ENCODE peak calls at places on chromosomes 16 and 17, in six cellular contexts. One of them, this sample, is unnamed.

GRCh38 chr17:49012893-49013255 is 15.7 kb downstream of the IGF2BP1 start:
- DNase-seq in SK-N-SH: no peak
- DNase-seq in transverse colon: no peak
- DNase-seq in spleen: no peak
- DNase-seq in Panc1: no peak
- DNase-seq in sigmoid colon: no peak
- DNase-seq in this sample: no peak

GRCh38 chr16:51710930-51711563 is 560.0 kb upstream of the SALL1 start:
- DNase-seq in transverse colon: no peak
- DNase-seq in SK-N-SH: no peak
- DNase-seq in spleen: no peak
- DNase-seq in Panc1: no peak
- DNase-seq in sigmoid colon: no peak
- DNase-seq in this sample: no peak

GRCh38 chr17:45311762-45312476 is 4.9 kb downstream of the MAP3K14 start:
- DNase-seq in Panc1: no peak
- DNase-seq in SK-N-SH: peak
- DNase-seq in sigmoid colon: peak
- DNase-seq in transverse colon: peak
- DNase-seq in spleen: peak
- DNase-seq in this sample: no peak

GRCh38 chr17:67126983-67127382 is 82.6 kb downstream of the CACNG1 start:
- DNase-seq in Panc1: no peak
- DNase-seq in SK-N-SH: no peak
- DNase-seq in transverse colon: no peak
- DNase-seq in spleen: no peak
- DNase-seq in sigmoid colon: no peak
- DNase-seq in this sample: peak

GRCh38 chr17:58249270-58250133 is 11.1 kb downstream of the LPO start:
- DNase-seq in spleen: peak
- DNase-seq in transverse colon: peak
- DNase-seq in sigmoid colon: peak
- DNase-seq in SK-N-SH: peak
- DNase-seq in Panc1: peak
- DNase-seq in this sample: peak

GRCh38 chr16:3401719-3402397 is 843 bp downstream of the ZNF174 start:
- DNase-seq in SK-N-SH: peak
- DNase-seq in transverse colon: no peak
- DNase-seq in sigmoid colon: no peak
- DNase-seq in Panc1: no peak
- DNase-seq in spleen: peak
- DNase-seq in this sample: no peak

GRCh38 chr17:58556833-58557250 is 42.4 kb upstream of the MTMR4 start:
- DNase-seq in sigmoid colon: no peak
- DNase-seq in spleen: no peak
- DNase-seq in Panc1: no peak
- DNase-seq in transverse colon: no peak
- DNase-seq in SK-N-SH: no peak
- DNase-seq in this sample: no peak

GRCh38 chr16:31052131-31052530 is 18.8 kb downstream of the STX4 start:
- DNase-seq in transverse colon: peak
- DNase-seq in SK-N-SH: no peak
- DNase-seq in spleen: no peak
- DNase-seq in sigmoid colon: no peak
- DNase-seq in Panc1: peak
- DNase-seq in this sample: no peak

GRCh38 chr17:55266051-55266957 is 1.5 kb downstream of the HLF start:
- DNase-seq in SK-N-SH: peak
- DNase-seq in spleen: peak
- DNase-seq in transverse colon: no peak
- DNase-seq in sigmoid colon: peak
- DNase-seq in Panc1: no peak
- DNase-seq in this sample: no peak

GRCh38 chr17:75273968-75274708 is 3.1 kb upstream of the MIF4GD start:
- DNase-seq in sigmoid colon: no peak
- DNase-seq in transverse colon: no peak
- DNase-seq in Panc1: no peak
- DNase-seq in SK-N-SH: peak
- DNase-seq in spleen: peak
- DNase-seq in this sample: peak

GRCh38 chr16:84207869-84208268 is 16.9 kb downstream of the ADAD2 start:
- DNase-seq in sigmoid colon: no peak
- DNase-seq in transverse colon: no peak
- DNase-seq in Panc1: no peak
- DNase-seq in spleen: no peak
- DNase-seq in SK-N-SH: no peak
- DNase-seq in this sample: no peak

GRCh38 chr17:72171703-72172670 is 51.2 kb downstream of the SOX9 start:
- DNase-seq in Panc1: no peak
- DNase-seq in spleen: no peak
- DNase-seq in sigmoid colon: no peak
- DNase-seq in transverse colon: no peak
- DNase-seq in SK-N-SH: no peak
- DNase-seq in this sample: no peak

GRCh38 chr16:87068751-87069150 is 248.4 kb downstream of the C16orf95 start:
- DNase-seq in sigmoid colon: peak
- DNase-seq in Panc1: no peak
- DNase-seq in SK-N-SH: no peak
- DNase-seq in transverse colon: no peak
- DNase-seq in spleen: no peak
- DNase-seq in this sample: no peak

GRCh38 chr17:1965556-1966273 is 59.4 kb downstream of the RTN4RL1 start:
- DNase-seq in transverse colon: no peak
- DNase-seq in sigmoid colon: no peak
- DNase-seq in spleen: no peak
- DNase-seq in Panc1: no peak
- DNase-seq in SK-N-SH: no peak
- DNase-seq in this sample: no peak

GRCh38 chr16:14377326-14377725 is 252.7 kb downstream of the PARN start:
- DNase-seq in SK-N-SH: no peak
- DNase-seq in Panc1: no peak
- DNase-seq in spleen: no peak
- DNase-seq in transverse colon: no peak
- DNase-seq in sigmoid colon: no peak
- DNase-seq in this sample: no peak

GRCh38 chr17:75514299-75515228 is 773 bp downstream of the CASKIN2 start:
- DNase-seq in SK-N-SH: peak
- DNase-seq in Panc1: no peak
- DNase-seq in sigmoid colon: no peak
- DNase-seq in spleen: peak
- DNase-seq in transverse colon: peak
- DNase-seq in this sample: no peak

GRCh38 chr16:83453977-83454376 is 353.8 kb upstream of the HSBP1 start:
- DNase-seq in Panc1: no peak
- DNase-seq in sigmoid colon: no peak
- DNase-seq in spleen: no peak
- DNase-seq in SK-N-SH: no peak
- DNase-seq in transverse colon: no peak
- DNase-seq in this sample: no peak

GRCh38 chr16:180101-180920 is at the start of gene HBQ1:
- DNase-seq in sigmoid colon: no peak
- DNase-seq in SK-N-SH: peak
- DNase-seq in spleen: no peak
- DNase-seq in Panc1: no peak
- DNase-seq in transverse colon: no peak
- DNase-seq in this sample: no peak
- H3K4me3 ChIP-seq in sigmoid colon: no peak
- H3K4me3 ChIP-seq in SK-N-SH: peak
- H3K4me3 ChIP-seq in spleen: peak
- H3K4me3 ChIP-seq in Panc1: peak
- H3K4me3 ChIP-seq in transverse colon: no peak
- H3K4me3 ChIP-seq in this sample: peak

DNA sequence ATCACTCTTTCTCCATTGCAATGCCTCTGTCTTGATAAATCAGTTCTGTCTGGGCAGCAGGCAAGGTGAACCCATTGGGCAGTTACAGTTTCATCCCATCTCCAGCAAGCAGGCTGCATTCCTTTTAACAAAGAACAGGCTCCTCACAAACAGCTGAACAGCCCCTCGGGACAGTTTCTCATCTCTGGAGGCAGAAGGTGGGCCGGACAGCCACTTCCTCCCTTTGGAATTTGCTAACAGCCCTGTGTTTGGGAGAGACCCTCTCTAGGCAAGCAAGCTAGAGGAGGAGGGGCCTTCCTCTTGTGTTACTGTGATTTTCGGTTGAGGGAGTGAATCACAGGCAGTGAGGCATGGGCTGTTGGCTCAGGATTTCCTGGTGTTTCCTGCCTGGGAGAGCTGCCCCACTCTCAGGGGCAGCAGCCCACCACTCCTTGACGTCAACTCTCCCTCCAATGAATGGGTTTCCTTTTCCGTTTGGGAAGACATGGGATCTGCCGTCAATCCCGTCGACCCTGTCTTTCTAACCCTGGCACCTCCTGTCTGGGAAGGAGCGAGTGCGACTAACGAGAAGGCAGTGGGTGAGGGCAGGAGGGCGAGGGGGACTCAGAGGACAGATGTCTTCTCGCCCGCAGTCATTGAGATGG is 3.7 kb upstream of the PGS1 start:
- DNase-seq in spleen: no peak
- DNase-seq in transverse colon: no peak
- DNase-seq in SK-N-SH: no peak
- DNase-seq in sigmoid colon: no peak
- DNase-seq in Panc1: no peak
- DNase-seq in this sample: no peak
- TF ChIP-seq POLR2AphosphoS5 in spleen: peak
- TF ChIP-seq POLR2AphosphoS5 in transverse colon: no peak
- TF ChIP-seq POLR2AphosphoS5 in SK-N-SH: no peak
- TF ChIP-seq POLR2AphosphoS5 in sigmoid colon: no peak
- TF ChIP-seq POLR2AphosphoS5 in Panc1: no peak
- TF ChIP-seq POLR2AphosphoS5 in this sample: no peak

GRCh38 chr16:15960124-15960971 is 10.9 kb downstream of the ABCC1 start:
- DNase-seq in Panc1: no peak
- DNase-seq in transverse colon: no peak
- DNase-seq in SK-N-SH: no peak
- DNase-seq in sigmoid colon: no peak
- DNase-seq in spleen: no peak
- DNase-seq in this sample: no peak

GRCh38 chr16:15963307-15963910 is 14.0 kb downstream of the ABCC1 start:
- DNase-seq in Panc1: no peak
- DNase-seq in transverse colon: no peak
- DNase-seq in spleen: no peak
- DNase-seq in SK-N-SH: no peak
- DNase-seq in sigmoid colon: no peak
- DNase-seq in this sample: no peak

GRCh38 chr16:15961557-15962205 is 12.3 kb downstream of the ABCC1 start:
- DNase-seq in SK-N-SH: no peak
- DNase-seq in Panc1: no peak
- DNase-seq in transverse colon: no peak
- DNase-seq in spleen: no peak
- DNase-seq in sigmoid colon: no peak
- DNase-seq in this sample: no peak

GRCh38 chr16:15958703-15959348 is 9.4 kb downstream of the ABCC1 start:
- DNase-seq in transverse colon: no peak
- DNase-seq in sigmoid colon: no peak
- DNase-seq in SK-N-SH: no peak
- DNase-seq in Panc1: no peak
- DNase-seq in spleen: no peak
- DNase-seq in this sample: no peak

DNA sequence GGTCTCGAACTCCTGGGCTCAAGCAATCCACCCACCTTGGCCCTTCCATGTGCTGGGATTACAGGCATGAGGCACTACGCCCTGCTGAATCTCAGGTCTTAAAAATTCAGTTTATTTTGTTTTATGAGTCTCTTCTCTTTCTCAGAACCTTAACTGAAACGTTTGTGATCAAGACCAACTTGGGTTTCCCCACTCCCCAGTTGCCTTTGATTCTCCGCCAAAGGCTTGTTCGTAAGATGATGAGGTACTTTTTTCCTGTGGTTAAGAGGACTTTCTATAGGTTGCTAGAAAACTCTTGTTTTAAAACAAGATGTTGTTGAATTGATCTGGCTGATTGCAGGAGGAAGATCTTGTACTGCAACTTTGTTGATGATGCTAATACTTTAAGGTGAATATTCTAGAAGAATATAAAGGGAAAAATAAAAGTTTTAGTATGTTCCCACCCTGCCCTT is 11.7 kb downstream of the ABCC1 start:
- DNase-seq in sigmoid colon: no peak
- DNase-seq in transverse colon: no peak
- DNase-seq in spleen: no peak
- DNase-seq in SK-N-SH: no peak
- DNase-seq in Panc1: no peak
- DNase-seq in this sample: no peak
- H3K4me3 ChIP-seq in sigmoid colon: no peak
- H3K4me3 ChIP-seq in transverse colon: no peak
- H3K4me3 ChIP-seq in spleen: no peak
- H3K4me3 ChIP-seq in SK-N-SH: no peak
- H3K4me3 ChIP-seq in Panc1: no peak
- H3K4me3 ChIP-seq in this sample: no peak

GRCh38 chr17:16926061-16926511 is 45.8 kb downstream of the TNFRSF13B start:
- DNase-seq in SK-N-SH: no peak
- DNase-seq in transverse colon: peak
- DNase-seq in sigmoid colon: peak
- DNase-seq in spleen: peak
- DNase-seq in Panc1: no peak
- DNase-seq in this sample: no peak
- TF ChIP-seq POLR2AphosphoS5 in SK-N-SH: no peak
- TF ChIP-seq POLR2AphosphoS5 in transverse colon: no peak
- TF ChIP-seq POLR2AphosphoS5 in sigmoid colon: no peak
- TF ChIP-seq POLR2AphosphoS5 in spleen: no peak
- TF ChIP-seq POLR2AphosphoS5 in Panc1: no peak
- TF ChIP-seq POLR2AphosphoS5 in this sample: no peak

DNA sequence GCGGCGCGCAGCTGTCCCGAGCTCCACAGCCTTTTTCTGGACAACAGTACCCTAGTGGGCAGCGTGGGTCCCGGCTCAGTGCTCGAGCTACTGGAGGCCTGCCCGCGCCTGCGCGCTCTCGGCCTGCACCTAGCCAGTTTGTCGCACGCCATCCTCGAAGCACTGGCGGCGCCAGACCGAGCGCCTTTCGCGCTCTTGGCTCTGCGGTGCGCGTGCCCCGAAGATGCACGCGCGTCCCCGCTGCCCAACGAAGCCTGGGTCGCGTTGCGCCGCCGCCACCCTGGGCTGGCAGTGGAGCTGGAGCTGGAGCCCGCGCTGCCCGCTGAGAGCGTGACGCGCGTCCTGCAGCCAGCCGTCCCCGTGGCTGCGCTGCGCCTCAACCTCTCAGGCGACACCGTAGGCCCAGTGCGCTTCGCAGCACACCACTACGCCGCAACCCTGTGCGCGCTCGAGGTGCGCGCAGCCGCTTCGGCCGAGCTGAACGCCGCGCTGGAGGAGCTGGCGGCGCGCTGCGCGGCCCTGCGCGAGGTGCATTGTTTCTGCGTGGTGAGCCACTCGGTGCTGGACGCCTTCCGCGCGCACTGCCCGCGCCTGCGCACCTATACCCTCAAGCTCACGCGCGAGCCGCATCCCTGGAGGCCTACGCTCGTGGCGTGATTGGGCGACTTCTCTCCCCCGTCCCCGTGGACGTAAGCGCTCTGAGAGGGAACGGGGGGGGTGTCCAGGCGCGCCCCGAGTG is 1.2 kb upstream of the HSF4 start:
- DNase-seq in sigmoid colon: peak
- DNase-seq in transverse colon: no peak
- DNase-seq in Panc1: no peak
- DNase-seq in SK-N-SH: peak
- DNase-seq in spleen: peak
- DNase-seq in this sample: no peak
- H3K4me3 ChIP-seq in sigmoid colon: peak
- H3K4me3 ChIP-seq in transverse colon: no peak
- H3K4me3 ChIP-seq in Panc1: no peak
- H3K4me3 ChIP-seq in SK-N-SH: peak
- H3K4me3 ChIP-seq in spleen: peak
- H3K4me3 ChIP-seq in this sample: peak

This sample was measured in HL-60.